ENCODE peak calls at places on chromosomes 5 and 9, in six cellular contexts. Z, S, E, P, Q and H are unnamed samples.

GRCh38 chr9:69389437-69389995 is 64.5 kb downstream of the ENTREP1 start:
- DNase-seq in Z (no peak), S (no peak), E (no peak), P (no peak), Q (no peak), H (no peak)

GRCh38 chr5:51843893-51844292 is 460.6 kb downstream of the ISL1 start:
- DNase-seq in Z (no peak), S (no peak), E (no peak), P (no peak), Q (no peak), H (no peak)

GRCh38 chr5:181221792-181222629 is 1.1 kb upstream of the TRIM41 start:
- DNase-seq in Z (no peak), S (peak), E (no peak), P (peak), Q (peak), H (peak)

GRCh38 chr5:3361811-3362605 is 233.6 kb upstream of the IRX1 start:
- DNase-seq in Z (no peak), S (no peak), E (no peak), P (no peak), Q (no peak), H (no peak)

GRCh38 chr5:58259685-58260152 is 200.2 kb downstream of the PLK2 start:
- DNase-seq in Z (no peak), S (peak), E (no peak), P (peak), Q (no peak), H (no peak)

GRCh38 chr5:5145651-5146529 is 5.8 kb downstream of the ADAMTS16 start:
- DNase-seq in Z (no peak), S (peak), E (no peak), P (no peak), Q (no peak), H (no peak)

GRCh38 chr9:84642618-84643017 is 26.9 kb upstream of the NTRK2 start:
- DNase-seq in Z (no peak), S (no peak), E (no peak), P (no peak), Q (no peak), H (no peak)

GRCh38 chr9:90905822-90906221 is 104.2 kb downstream of the SYK start:
- DNase-seq in Z (no peak), S (no peak), E (no peak), P (no peak), Q (no peak), H (no peak)

GRCh38 chr9:113734826-113735225 is 141.3 kb upstream of the ZNF618 start:
- DNase-seq in Z (no peak), S (no peak), E (no peak), P (no peak), Q (no peak), H (no peak)

GRCh38 chr5:73789851-73790281 is 163.9 kb downstream of the ARHGEF28 start:
- DNase-seq in Z (no peak), S (no peak), E (no peak), P (no peak), Q (no peak), H (no peak)

GRCh38 chr9:135282001-135282731 is 194.7 kb downstream of the OLFM1 start:
- DNase-seq in Z (peak), S (no peak), E (no peak), P (no peak), Q (peak), H (no peak)

GRCh38 chr9:27333241-27334052 is 36.5 kb upstream of the EQTN start:
- DNase-seq in Z (peak), S (peak), E (no peak), P (peak), Q (peak), H (peak)

GRCh38 chr5:132476853-132477729 is 13.5 kb downstream of the IRF1 start:
- DNase-seq in Z (peak), S (no peak), E (no peak), P (no peak), Q (no peak), H (peak)

GRCh38 chr5:157750320-157750719 is 6.8 kb downstream of the LSM11 start:
- DNase-seq in Z (no peak), S (no peak), E (no peak), P (no peak), Q (no peak), H (no peak)

GRCh38 chr5:135578685-135579341 is at the start of gene CXCL14:
- DNase-seq in Z (no peak), S (peak), E (no peak), P (no peak), Q (peak), H (no peak)

GRCh38 chr5:67941750-67942450 is 273.7 kb upstream of the PIK3R1 start:
- DNase-seq in Z (no peak), S (no peak), E (no peak), P (no peak), Q (no peak), H (no peak)

GRCh38 chr9:107286057-107286456 is 3.0 kb downstream of the RAD23B start:
- DNase-seq in Z (no peak), S (no peak), E (no peak), P (no peak), Q (no peak), H (no peak)

GRCh38 chr5:74647096-74647495 is 6.6 kb upstream of the ENC1 start:
- DNase-seq in Z (no peak), S (no peak), E (no peak), P (no peak), Q (no peak), H (no peak)

GRCh38 chr9:33029106-33029788 is 4.2 kb downstream of the DNAJA1 start:
- DNase-seq in Z (no peak), S (no peak), E (no peak), P (peak), Q (no peak), H (no peak)

GRCh38 chr5:149210968-149211495 is 60.6 kb upstream of the AFAP1L1 start:
- DNase-seq in Z (peak), S (no peak), E (no peak), P (no peak), Q (no peak), H (no peak)

GRCh38 chr5:34881246-34881645 is 34.1 kb downstream of the RAD1 start:
- DNase-seq in Z (no peak), S (no peak), E (no peak), P (no peak), Q (no peak), H (no peak)